ENCODE peak calls at places on chromosomes 6 and 20, in nine cellular contexts. One of them, this sample, is unnamed.
A peak's percentile ranks its signal among the peaks of the same experiment; 100 is the strongest.

GRCh38 chr6:79864001-79864400 is 83.4 kb downstream of the ELOVL4 start:
- DNase-seq in glutamatergic neuron: no peak
- DNase-seq in AG04450: no peak
- DNase-seq in HS-5: no peak
- DNase-seq in tibial nerve: no peak
- DNase-seq in activated gamma-delta T cell: no peak
- DNase-seq in kidney tubule cell: no peak
- DNase-seq in stimulated activated CD4-positive, alpha-beta T cell treated with anti-CD3 and anti-CD28 coated beads, Interleukin-12 subunit alpha, Interleukin-12 subunit beta, amount 100 ng/mL, for 4 hours: no peak
- DNase-seq in HFF-Myc: no peak
- DNase-seq in this sample: no peak

GRCh38 chr6:97049254-97050004 is 124.9 kb downstream of the KLHL32 start:
- DNase-seq in glutamatergic neuron: no peak
- DNase-seq in AG04450: no peak
- DNase-seq in HS-5: no peak
- DNase-seq in tibial nerve: no peak
- DNase-seq in activated gamma-delta T cell: no peak
- DNase-seq in kidney tubule cell: peak; percentile 20
- DNase-seq in stimulated activated CD4-positive, alpha-beta T cell treated with anti-CD3 and anti-CD28 coated beads, Interleukin-12 subunit alpha, Interleukin-12 subunit beta, amount 100 ng/mL, for 4 hours: no peak
- DNase-seq in HFF-Myc: no peak
- DNase-seq in this sample: no peak

GRCh38 chr20:10376271-10377075 is 57.5 kb downstream of the MKKS start:
- DNase-seq in glutamatergic neuron: no peak
- DNase-seq in AG04450: no peak
- DNase-seq in HS-5: peak; percentile 65
- DNase-seq in tibial nerve: no peak
- DNase-seq in activated gamma-delta T cell: no peak
- DNase-seq in kidney tubule cell: peak; percentile 85
- DNase-seq in stimulated activated CD4-positive, alpha-beta T cell treated with anti-CD3 and anti-CD28 coated beads, Interleukin-12 subunit alpha, Interleukin-12 subunit beta, amount 100 ng/mL, for 4 hours: no peak
- DNase-seq in HFF-Myc: no peak
- DNase-seq in this sample: no peak

GRCh38 chr6:82843291-82843885 is 222.3 kb downstream of the UBE3D start:
- DNase-seq in glutamatergic neuron: no peak
- DNase-seq in AG04450: no peak
- DNase-seq in HS-5: no peak
- DNase-seq in tibial nerve: no peak
- DNase-seq in activated gamma-delta T cell: no peak
- DNase-seq in kidney tubule cell: peak; percentile 70
- DNase-seq in stimulated activated CD4-positive, alpha-beta T cell treated with anti-CD3 and anti-CD28 coated beads, Interleukin-12 subunit alpha, Interleukin-12 subunit beta, amount 100 ng/mL, for 4 hours: no peak
- DNase-seq in HFF-Myc: no peak
- DNase-seq in this sample: peak; percentile 11

GRCh38 chr6:78251930-78252329 is 599.1 kb downstream of the MEI4 start:
- DNase-seq in glutamatergic neuron: no peak
- DNase-seq in AG04450: no peak
- DNase-seq in HS-5: no peak
- DNase-seq in tibial nerve: no peak
- DNase-seq in activated gamma-delta T cell: no peak
- DNase-seq in kidney tubule cell: no peak
- DNase-seq in stimulated activated CD4-positive, alpha-beta T cell treated with anti-CD3 and anti-CD28 coated beads, Interleukin-12 subunit alpha, Interleukin-12 subunit beta, amount 100 ng/mL, for 4 hours: no peak
- DNase-seq in HFF-Myc: no peak
- DNase-seq in this sample: no peak

GRCh38 chr6:152587473-152587872 is 49.7 kb downstream of the SYNE1 start:
- DNase-seq in glutamatergic neuron: no peak
- DNase-seq in AG04450: no peak
- DNase-seq in HS-5: no peak
- DNase-seq in tibial nerve: no peak
- DNase-seq in activated gamma-delta T cell: no peak
- DNase-seq in kidney tubule cell: no peak
- DNase-seq in stimulated activated CD4-positive, alpha-beta T cell treated with anti-CD3 and anti-CD28 coated beads, Interleukin-12 subunit alpha, Interleukin-12 subunit beta, amount 100 ng/mL, for 4 hours: no peak
- DNase-seq in HFF-Myc: no peak
- DNase-seq in this sample: no peak

GRCh38 chr20:50744143-50744792 is 12.9 kb downstream of the PARD6B start:
- DNase-seq in glutamatergic neuron: no peak
- DNase-seq in AG04450: peak; percentile 74
- DNase-seq in HS-5: peak; percentile 98
- DNase-seq in tibial nerve: peak; percentile 59
- DNase-seq in activated gamma-delta T cell: no peak
- DNase-seq in kidney tubule cell: peak; percentile 85
- DNase-seq in stimulated activated CD4-positive, alpha-beta T cell treated with anti-CD3 and anti-CD28 coated beads, Interleukin-12 subunit alpha, Interleukin-12 subunit beta, amount 100 ng/mL, for 4 hours: no peak
- DNase-seq in HFF-Myc: peak; percentile 81
- DNase-seq in this sample: peak; percentile 80

GRCh38 chr20:38617011-38617829 is 15.6 kb downstream of the ARHGAP40 start:
- DNase-seq in glutamatergic neuron: no peak
- DNase-seq in AG04450: no peak
- DNase-seq in HS-5: no peak
- DNase-seq in tibial nerve: no peak
- DNase-seq in activated gamma-delta T cell: no peak
- DNase-seq in kidney tubule cell: peak; percentile 96
- DNase-seq in stimulated activated CD4-positive, alpha-beta T cell treated with anti-CD3 and anti-CD28 coated beads, Interleukin-12 subunit alpha, Interleukin-12 subunit beta, amount 100 ng/mL, for 4 hours: no peak
- DNase-seq in HFF-Myc: no peak
- DNase-seq in this sample: no peak

GRCh38 chr6:14476793-14477531 is 359.4 kb downstream of the CD83 start:
- DNase-seq in glutamatergic neuron: no peak
- DNase-seq in AG04450: peak; percentile 97
- DNase-seq in HS-5: no peak
- DNase-seq in tibial nerve: peak; percentile 80
- DNase-seq in activated gamma-delta T cell: no peak
- DNase-seq in kidney tubule cell: peak; percentile 98
- DNase-seq in stimulated activated CD4-positive, alpha-beta T cell treated with anti-CD3 and anti-CD28 coated beads, Interleukin-12 subunit alpha, Interleukin-12 subunit beta, amount 100 ng/mL, for 4 hours: no peak
- DNase-seq in HFF-Myc: peak; percentile 78
- DNase-seq in this sample: peak; percentile 82

GRCh38 chr6:27667016-27667415 is 194.1 kb upstream of the ZNF184 start:
- DNase-seq in glutamatergic neuron: no peak
- DNase-seq in AG04450: no peak
- DNase-seq in HS-5: no peak
- DNase-seq in tibial nerve: no peak
- DNase-seq in activated gamma-delta T cell: no peak
- DNase-seq in kidney tubule cell: peak; percentile 5
- DNase-seq in stimulated activated CD4-positive, alpha-beta T cell treated with anti-CD3 and anti-CD28 coated beads, Interleukin-12 subunit alpha, Interleukin-12 subunit beta, amount 100 ng/mL, for 4 hours: no peak
- DNase-seq in HFF-Myc: no peak
- DNase-seq in this sample: no peak

GRCh38 chr20:46289416-46289815 is 18.9 kb downstream of the CDH22 start:
- DNase-seq in glutamatergic neuron: no peak
- DNase-seq in AG04450: no peak
- DNase-seq in HS-5: no peak
- DNase-seq in tibial nerve: no peak
- DNase-seq in activated gamma-delta T cell: no peak
- DNase-seq in kidney tubule cell: peak; percentile 22
- DNase-seq in stimulated activated CD4-positive, alpha-beta T cell treated with anti-CD3 and anti-CD28 coated beads, Interleukin-12 subunit alpha, Interleukin-12 subunit beta, amount 100 ng/mL, for 4 hours: no peak
- DNase-seq in HFF-Myc: no peak
- DNase-seq in this sample: no peak